ENCODE peak calls at places on chromosomes 1 and 21, in seven cellular contexts. One of them, this sample, is unnamed.

GRCh38 chr21:22314963-22315362 is 1316.8 kb downstream of the NCAM2 start:
- DNase-seq in BJ: no peak
- DNase-seq in Ammon's horn: no peak
- DNase-seq in left cardiac atrium: no peak
- DNase-seq in NAMALWA: no peak
- DNase-seq in HT1080: no peak
- DNase-seq in mammary epithelial cell: no peak
- DNase-seq in this sample: no peak

GRCh38 chr1:91700771-91701493 is 185.0 kb downstream of the TGFBR3 start:
- DNase-seq in BJ: no peak
- DNase-seq in Ammon's horn: no peak
- DNase-seq in left cardiac atrium: no peak
- DNase-seq in NAMALWA: no peak
- DNase-seq in HT1080: no peak
- DNase-seq in mammary epithelial cell: no peak
- DNase-seq in this sample: no peak

GRCh38 chr1:152630596-152630995 is 7.7 kb upstream of the LCE3A start:
- DNase-seq in BJ: no peak
- DNase-seq in Ammon's horn: no peak
- DNase-seq in left cardiac atrium: no peak
- DNase-seq in NAMALWA: no peak
- DNase-seq in HT1080: no peak
- DNase-seq in mammary epithelial cell: no peak
- DNase-seq in this sample: no peak

GRCh38 chr1:175673236-175674150 is 69.9 kb downstream of the TNR start:
- DNase-seq in BJ: no peak
- DNase-seq in Ammon's horn: peak; percentile 40
- DNase-seq in left cardiac atrium: no peak
- DNase-seq in NAMALWA: no peak
- DNase-seq in HT1080: peak; percentile 77
- DNase-seq in mammary epithelial cell: peak; percentile 4
- DNase-seq in this sample: no peak

GRCh38 chr1:194469282-194469681 is 1282.9 kb upstream of the B3GALT2 start:
- DNase-seq in BJ: no peak
- DNase-seq in Ammon's horn: no peak
- DNase-seq in left cardiac atrium: no peak
- DNase-seq in NAMALWA: no peak
- DNase-seq in HT1080: no peak
- DNase-seq in mammary epithelial cell: no peak
- DNase-seq in this sample: no peak

GRCh38 chr1:66231162-66232077 is 302.5 kb upstream of the SGIP1 start:
- DNase-seq in BJ: peak; percentile 31
- DNase-seq in Ammon's horn: no peak
- DNase-seq in left cardiac atrium: no peak
- DNase-seq in NAMALWA: no peak
- DNase-seq in HT1080: peak; percentile 85
- DNase-seq in mammary epithelial cell: peak; percentile 55
- DNase-seq in this sample: no peak

GRCh38 chr1:5847013-5847654 is 145.1 kb downstream of the NPHP4 start:
- DNase-seq in BJ: no peak
- DNase-seq in Ammon's horn: no peak
- DNase-seq in left cardiac atrium: no peak
- DNase-seq in NAMALWA: no peak
- DNase-seq in HT1080: peak; percentile 23
- DNase-seq in mammary epithelial cell: no peak
- DNase-seq in this sample: no peak

GRCh38 chr21:38067086-38067739 is 151.0 kb upstream of the KCNJ6 start:
- DNase-seq in BJ: no peak
- DNase-seq in Ammon's horn: no peak
- DNase-seq in left cardiac atrium: no peak
- DNase-seq in NAMALWA: no peak
- DNase-seq in HT1080: no peak
- DNase-seq in mammary epithelial cell: no peak
- DNase-seq in this sample: no peak

GRCh38 chr1:88608139-88608943 is 75.7 kb upstream of the PKN2 start:
- DNase-seq in BJ: no peak
- DNase-seq in Ammon's horn: no peak
- DNase-seq in left cardiac atrium: no peak
- DNase-seq in NAMALWA: peak; percentile 74
- DNase-seq in HT1080: peak; percentile 27
- DNase-seq in mammary epithelial cell: peak; percentile 28
- DNase-seq in this sample: no peak

GRCh38 chr1:179953974-179954493 is 576 bp upstream of the CEP350 start:
- DNase-seq in BJ: no peak
- DNase-seq in Ammon's horn: no peak
- DNase-seq in left cardiac atrium: peak; percentile 44
- DNase-seq in NAMALWA: peak; percentile 92
- DNase-seq in HT1080: peak; percentile 56
- DNase-seq in mammary epithelial cell: peak; percentile 57
- DNase-seq in this sample: peak; percentile 24

GRCh38 chr1:116763116-116763786 is 9.0 kb downstream of the CD2 start:
- DNase-seq in BJ: no peak
- DNase-seq in Ammon's horn: no peak
- DNase-seq in left cardiac atrium: no peak
- DNase-seq in NAMALWA: no peak
- DNase-seq in HT1080: no peak
- DNase-seq in mammary epithelial cell: no peak
- DNase-seq in this sample: no peak

GRCh38 chr1:87787551-87787950 is 458.9 kb downstream of the LMO4 start:
- DNase-seq in BJ: no peak
- DNase-seq in Ammon's horn: no peak
- DNase-seq in left cardiac atrium: no peak
- DNase-seq in NAMALWA: no peak
- DNase-seq in HT1080: peak; percentile 53
- DNase-seq in mammary epithelial cell: peak; percentile 18
- DNase-seq in this sample: no peak

GRCh38 chr1:42977653-42978052 is 19.0 kb upstream of the SLC2A1 start:
- DNase-seq in BJ: no peak
- DNase-seq in Ammon's horn: no peak
- DNase-seq in left cardiac atrium: no peak
- DNase-seq in NAMALWA: no peak
- DNase-seq in HT1080: no peak
- DNase-seq in mammary epithelial cell: no peak
- DNase-seq in this sample: no peak

GRCh38 chr1:26181586-26182371 is 4.5 kb downstream of the CNKSR1 start:
- DNase-seq in BJ: no peak
- DNase-seq in Ammon's horn: no peak
- DNase-seq in left cardiac atrium: no peak
- DNase-seq in NAMALWA: no peak
- DNase-seq in HT1080: peak; percentile 55
- DNase-seq in mammary epithelial cell: peak; percentile 97
- DNase-seq in this sample: no peak

GRCh38 chr1:228379666-228380065 is 27.0 kb downstream of the TRIM11 start:
- DNase-seq in BJ: no peak
- DNase-seq in Ammon's horn: no peak
- DNase-seq in left cardiac atrium: peak; percentile 7
- DNase-seq in NAMALWA: no peak
- DNase-seq in HT1080: no peak
- DNase-seq in mammary epithelial cell: no peak
- DNase-seq in this sample: no peak

GRCh38 chr1:186043276-186043675 is 309.1 kb downstream of the HMCN1 start:
- DNase-seq in BJ: no peak
- DNase-seq in Ammon's horn: no peak
- DNase-seq in left cardiac atrium: no peak
- DNase-seq in NAMALWA: no peak
- DNase-seq in HT1080: no peak
- DNase-seq in mammary epithelial cell: no peak
- DNase-seq in this sample: no peak

GRCh38 chr1:155026154-155026553 is 7.4 kb downstream of the DCST2 start:
- DNase-seq in BJ: no peak
- DNase-seq in Ammon's horn: no peak
- DNase-seq in left cardiac atrium: no peak
- DNase-seq in NAMALWA: no peak
- DNase-seq in HT1080: no peak
- DNase-seq in mammary epithelial cell: no peak
- DNase-seq in this sample: no peak

GRCh38 chr1:48526045-48526714 is 54.2 kb upstream of the SPATA6 start:
- DNase-seq in BJ: no peak
- DNase-seq in Ammon's horn: peak; percentile 94
- DNase-seq in left cardiac atrium: peak; percentile 25
- DNase-seq in NAMALWA: no peak
- DNase-seq in HT1080: no peak
- DNase-seq in mammary epithelial cell: no peak
- DNase-seq in this sample: no peak

GRCh38 chr1:109133815-109134214 is 19.9 kb downstream of the ELAPOR1 start:
- DNase-seq in BJ: no peak
- DNase-seq in Ammon's horn: peak; percentile 74
- DNase-seq in left cardiac atrium: peak; percentile 68
- DNase-seq in NAMALWA: peak; percentile 53
- DNase-seq in HT1080: no peak
- DNase-seq in mammary epithelial cell: no peak
- DNase-seq in this sample: peak; percentile 89

GRCh38 chr1:154974808-154975408 is 427 bp downstream of the CKS1B start:
- DNase-seq in BJ: peak; percentile 78
- DNase-seq in Ammon's horn: peak; percentile 96
- DNase-seq in left cardiac atrium: peak; percentile 96
- DNase-seq in NAMALWA: peak; percentile 100
- DNase-seq in HT1080: peak; percentile 91
- DNase-seq in mammary epithelial cell: peak; percentile 93
- DNase-seq in this sample: peak; percentile 86

GRCh38 chr1:47257224-47257623 is 25.2 kb upstream of the TAL1 start:
- DNase-seq in BJ: no peak
- DNase-seq in Ammon's horn: no peak
- DNase-seq in left cardiac atrium: no peak
- DNase-seq in NAMALWA: no peak
- DNase-seq in HT1080: no peak
- DNase-seq in mammary epithelial cell: no peak
- DNase-seq in this sample: no peak

GRCh38 chr1:169240449-169241242 is 127.0 kb downstream of the NME7 start:
- DNase-seq in BJ: no peak
- DNase-seq in Ammon's horn: no peak
- DNase-seq in left cardiac atrium: no peak
- DNase-seq in NAMALWA: no peak
- DNase-seq in HT1080: no peak
- DNase-seq in mammary epithelial cell: peak; percentile 42
- DNase-seq in this sample: no peak

This sample was measured in cerebellum.